ENCODE peak calls at places on chromosomes 13 and 19, in five cellular contexts. I is stomach, U is breast epithelium, R is GM12878, H is GM23338. P is an unnamed sample.

GRCh38 chr13:36543671-36544070 is 111.4 kb downstream of the CCNA1 start:
- DNase-seq in I (no peak), U (no peak), R (no peak), H (no peak), P (no peak)

GRCh38 chr13:98188544-98189166 is 11.6 kb upstream of the RNF113B start:
- DNase-seq in U (no peak), I (no peak), H (no peak), R (no peak), P (no peak)

GRCh38 chr13:37179646-37180045 is 74.2 kb upstream of the CSNK1A1L start:
- DNase-seq in H (no peak), I (no peak), R (no peak), U (no peak), P (no peak)

GRCh38 chr13:28173793-28174192 is 35.4 kb downstream of the PAN3 start:
- DNase-seq in I (no peak), H (no peak), U (no peak), R (no peak), P (no peak)

GRCh38 chr13:105642511-105642958 is 892.9 kb downstream of the EFNB2 start:
- DNase-seq in U (no peak), I (no peak), R (no peak), H (no peak), P (no peak)

GRCh38 chr19:17471410-17472125 is 1.2 kb downstream of the SLC27A1 start:
- DNase-seq in I (no peak), R (no peak), H (peak; percentile 42), U (no peak), P (peak; percentile 18)

GRCh38 chr19:47124937-47125668 is 5.5 kb upstream of the SAE1 start:
- DNase-seq in U (no peak), I (no peak), H (peak; percentile 96), R (no peak), P (no peak)

GRCh38 chr13:102392810-102393209 is 9.0 kb downstream of the FGF14 start:
- DNase-seq in I (no peak), U (no peak), H (no peak), R (no peak), P (no peak)

GRCh38 chr19:3054265-3054971 is 7.9 kb downstream of the TLE5 start:
- DNase-seq in I (no peak), R (no peak), H (no peak), U (no peak), P (no peak)

GRCh38 chr19:17686592-17687042 is 1.5 kb downstream of the UNC13A start:
- DNase-seq in U (no peak), I (no peak), H (peak; percentile 90), R (no peak), P (no peak)

GRCh38 chr13:75544681-75545333 is 4.8 kb upstream of the UCHL3 start:
- DNase-seq in R (no peak), I (no peak), H (no peak), U (no peak), P (no peak)

GRCh38 chr19:18230941-18231734 is 4.9 kb upstream of the PDE4C start:
- DNase-seq in U (no peak), H (peak; percentile 34), R (no peak), I (no peak), P (no peak)

GRCh38 chr13:99996177-99996705 is 14.7 kb downstream of the ZIC2 start:
- DNase-seq in H (peak; percentile 24), I (no peak), R (no peak), U (no peak), P (no peak)

GRCh38 chr13:26786651-26787295 is 26.2 kb upstream of the GPR12 start:
- DNase-seq in U (no peak), H (no peak), R (no peak), I (no peak), P (no peak)

DNA sequence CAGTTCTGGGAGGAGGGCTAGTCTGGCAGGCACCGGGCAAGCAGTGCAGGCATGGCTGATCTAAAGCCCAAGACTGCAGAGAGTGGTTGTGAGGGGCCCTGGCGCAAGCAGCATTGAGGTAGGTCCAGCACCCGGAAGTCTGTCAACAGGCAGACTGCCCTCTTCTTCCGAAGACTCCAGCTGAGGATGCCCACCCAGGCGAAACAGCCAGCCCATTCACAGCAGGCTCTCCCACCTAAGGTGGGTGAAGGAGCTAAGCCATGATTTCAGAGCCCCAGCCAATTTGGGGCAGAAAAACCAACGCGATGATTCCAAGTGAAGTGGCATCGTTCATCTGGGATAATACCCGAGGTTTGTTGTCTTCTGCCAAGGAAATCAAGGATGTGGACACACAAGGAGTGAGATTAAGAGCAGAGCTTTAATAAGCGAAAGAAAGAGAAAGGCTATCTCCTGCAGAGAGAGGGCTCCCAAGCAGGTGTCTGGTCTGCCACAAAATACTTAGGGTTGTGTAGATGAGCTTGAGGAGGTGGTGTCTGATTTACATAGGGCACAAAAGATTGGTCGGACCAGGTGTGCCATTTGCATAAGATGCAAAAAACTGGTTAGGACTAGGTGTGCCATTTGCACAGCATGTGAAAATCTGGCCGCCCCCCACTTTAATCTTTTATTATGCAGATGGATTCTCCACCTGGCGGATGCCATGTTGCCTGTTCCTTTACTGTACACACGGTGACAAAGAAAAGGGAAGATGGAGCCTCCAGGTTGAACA is 22.6 kb downstream of the FAM124A start:
- DNase-seq in H (peak; percentile 71), I (no peak), U (no peak), R (no peak), P (no peak)
- TF ChIP-seq POLR2AphosphoS5 in H (peak; percentile 81), I (no peak), U (no peak), R (no peak), P (no peak)

GRCh38 chr13:114115796-114116195 is 16.6 kb downstream of the RASA3 start:
- DNase-seq in H (no peak), R (no peak), U (peak; percentile 2), I (peak; percentile 2), P (no peak)

GRCh38 chr13:114118763-114119123 is 13.7 kb downstream of the RASA3 start:
- DNase-seq in H (no peak), I (no peak), R (no peak), U (no peak), P (no peak)

GRCh38 chr13:114116734-114117133 is 15.7 kb downstream of the RASA3 start:
- DNase-seq in H (no peak), I (no peak), U (no peak), R (no peak), P (no peak)

GRCh38 chr13:114119196-114119595 is 13.2 kb downstream of the RASA3 start:
- DNase-seq in U (no peak), I (no peak), R (no peak), H (peak; percentile 95), P (no peak)

DNA sequence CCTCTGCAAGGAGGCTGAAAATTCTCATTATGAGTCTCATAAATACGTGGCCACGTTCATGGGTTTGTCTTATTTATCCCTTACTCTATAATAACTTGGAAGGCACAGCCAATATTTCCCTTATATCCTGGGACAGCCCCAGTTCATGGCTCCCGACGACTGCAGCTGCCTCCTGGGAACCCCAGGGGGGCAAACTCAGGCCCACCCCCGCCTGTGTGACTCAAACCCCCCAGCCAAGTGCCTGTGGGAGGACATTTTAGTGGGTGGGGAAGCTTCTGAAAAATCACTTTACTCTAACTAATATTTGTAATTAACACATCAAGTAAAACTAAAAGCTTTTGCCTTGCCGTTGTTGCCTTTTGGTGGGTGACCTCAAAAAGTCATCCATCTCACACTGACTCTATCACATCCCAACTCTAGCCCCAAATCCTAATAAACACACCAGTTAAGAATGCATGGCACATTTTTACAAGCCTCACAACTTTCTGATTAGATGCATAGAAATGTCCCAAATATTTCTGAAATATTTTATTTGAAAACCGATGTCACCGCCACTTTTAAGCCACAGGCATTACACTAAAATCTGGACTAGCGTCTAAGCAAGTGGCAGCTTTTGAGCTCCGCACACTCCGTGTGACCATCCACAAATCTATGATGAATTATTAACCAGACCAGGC is 14.2 kb downstream of the RASA3 start:
- DNase-seq in R (no peak), I (no peak), H (no peak), U (peak; percentile 10), P (no peak)
- H3K27ac ChIP-seq in R (no peak overlapping the region), I (peak overlapping the region; percentile 84), H (peak overlapping the region; percentile 56), U (peak overlapping the region; percentile 82), P (peak overlapping the region; percentile 27)

GRCh38 chr19:56091066-56091490 is 30.0 kb downstream of the ZNF787 start:
- DNase-seq in U (no peak), I (no peak), R (no peak), H (no peak), P (peak; percentile 55)
- H3K4me3 ChIP-seq in U (no peak overlapping the region), I (no peak overlapping the region), R (no peak overlapping the region), H (no peak overlapping the region), P (no peak overlapping the region)

GRCh38 chr13:110434629-110435028 is 126.9 kb downstream of the RAB20 start:
- DNase-seq in R (no peak), I (no peak), U (no peak), H (no peak), P (no peak)

GRCh38 chr13:110432522-110432921 is 125.4 kb downstream of the COL4A2 start:
- DNase-seq in U (no peak), R (no peak), I (no peak), H (no peak), P (no peak)

GRCh38 chr13:110431851-110432294 is 124.8 kb downstream of the COL4A2 start:
- DNase-seq in I (no peak), H (no peak), R (no peak), U (no peak), P (no peak)

GRCh38 chr13:110431425-110431824 is 124.3 kb downstream of the COL4A2 start:
- DNase-seq in U (no peak), H (no peak), I (no peak), R (no peak), P (no peak)

DNA sequence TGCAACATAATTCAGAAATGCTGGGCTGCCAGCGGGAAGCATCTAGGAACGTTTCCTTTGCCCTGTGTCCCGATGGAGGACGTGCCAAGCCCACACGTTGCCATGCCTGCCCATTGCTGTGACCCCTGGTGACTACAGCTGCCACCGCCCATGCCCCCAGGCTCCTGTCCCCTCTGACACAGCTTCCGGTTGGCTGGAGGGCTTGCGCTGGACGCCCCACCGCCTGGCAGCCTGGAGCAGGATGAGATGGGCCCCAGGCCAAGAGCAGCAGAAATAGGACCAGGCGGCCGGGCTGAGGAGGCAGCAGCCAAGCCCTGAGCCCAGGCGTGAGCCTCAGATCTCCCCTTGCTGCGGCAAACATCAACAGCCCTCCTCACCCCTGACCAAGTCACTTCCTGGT is 125.9 kb downstream of the COL4A2 start:
- DNase-seq in U (no peak), H (no peak), I (no peak), R (no peak), P (no peak)
- TF ChIP-seq POLR2AphosphoS5 in U (no peak), H (no peak), I (no peak), R (no peak), P (no peak)

DNA sequence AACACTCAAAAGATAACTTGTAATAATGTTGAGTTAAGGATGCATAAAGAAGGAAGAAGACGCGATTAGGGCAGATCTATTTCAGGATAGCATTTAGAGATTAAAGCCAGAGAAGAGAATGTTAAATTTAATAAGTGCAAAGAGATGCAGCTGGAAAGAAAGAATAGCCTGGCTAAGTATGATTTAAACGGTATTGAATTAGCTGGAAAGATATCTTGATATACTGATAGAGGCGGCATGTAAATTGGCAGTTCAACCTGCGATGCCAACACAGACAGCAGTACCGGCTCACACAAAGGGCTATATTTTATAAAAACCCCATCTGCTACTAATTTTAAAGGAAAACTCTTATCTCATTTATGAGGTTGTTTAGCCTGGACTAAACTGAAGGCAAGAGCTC is 121.4 kb downstream of the ENOX1 start:
- DNase-seq in H (no peak), I (no peak), R (no peak), U (no peak), P (no peak)
- H3K27ac ChIP-seq in H (no peak overlapping the region), I (peak overlapping the region; percentile 25), R (no peak overlapping the region), U (no peak overlapping the region), P (no peak overlapping the region)

DNA sequence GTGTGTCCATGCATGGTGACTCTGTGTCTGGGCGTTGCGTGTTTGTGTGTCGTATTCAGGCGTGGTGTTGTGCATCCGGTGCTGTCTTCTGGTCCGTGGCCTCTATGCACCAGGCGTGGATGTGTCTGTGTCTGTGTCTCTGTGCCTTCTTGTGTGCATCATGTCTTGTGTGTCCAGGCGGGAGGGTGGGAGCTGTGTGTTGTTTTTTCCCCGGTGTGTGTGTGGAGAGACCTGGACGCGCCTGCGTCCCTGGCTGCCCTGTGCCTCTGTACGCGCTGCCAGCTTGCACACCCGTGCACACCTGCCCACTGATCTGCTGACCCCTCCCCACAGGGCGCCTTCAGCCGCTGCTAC is 1.1 kb downstream of the PLK5 start:
- DNase-seq in U (no peak), I (no peak), R (no peak), H (no peak), P (no peak)
- H3K4me3 ChIP-seq in U (no peak overlapping the region), I (no peak overlapping the region), R (no peak overlapping the region), H (no peak overlapping the region), P (no peak overlapping the region)

P was measured in prostate gland.